ENCODE peak calls at places on chromosome 6, in six cellular contexts. One of them, this sample, is unnamed.

GRCh38 chr6:40477246-40478126 is 109.7 kb downstream of the LRFN2 start:
- DNase-seq in HT1080: peak; percentile 6
- DNase-seq in NCI-H2081: peak; percentile 11
- DNase-seq in fibroblast of pulmonary artery: no peak
- DNase-seq in posterior vena cava: no peak
- DNase-seq in globus pallidus: no peak
- DNase-seq in this sample: no peak

GRCh38 chr6:46933751-46934150 is 12.0 kb upstream of the ADGRF5 start:
- DNase-seq in globus pallidus: no peak
- DNase-seq in NCI-H2081: no peak
- DNase-seq in posterior vena cava: no peak
- DNase-seq in fibroblast of pulmonary artery: no peak
- DNase-seq in HT1080: no peak
- DNase-seq in this sample: no peak

GRCh38 chr6:149766156-149766768 is 16.7 kb downstream of the PCMT1 start:
- DNase-seq in NCI-H2081: no peak
- DNase-seq in HT1080: peak; percentile 33
- DNase-seq in posterior vena cava: no peak
- DNase-seq in fibroblast of pulmonary artery: peak; percentile 94
- DNase-seq in globus pallidus: no peak
- DNase-seq in this sample: peak; percentile 90

GRCh38 chr6:106538145-106538544 is 91.2 kb downstream of the RTN4IP1 start:
- DNase-seq in fibroblast of pulmonary artery: no peak
- DNase-seq in posterior vena cava: no peak
- DNase-seq in globus pallidus: no peak
- DNase-seq in NCI-H2081: no peak
- DNase-seq in HT1080: no peak
- DNase-seq in this sample: no peak

GRCh38 chr6:124536792-124537191 is 425.4 kb upstream of the RNF217 start:
- DNase-seq in fibroblast of pulmonary artery: no peak
- DNase-seq in globus pallidus: no peak
- DNase-seq in NCI-H2081: peak; percentile 61
- DNase-seq in posterior vena cava: no peak
- DNase-seq in HT1080: no peak
- DNase-seq in this sample: no peak

GRCh38 chr6:83193747-83194582 is 808 bp downstream of the RWDD2A start:
- DNase-seq in fibroblast of pulmonary artery: no peak
- DNase-seq in HT1080: peak; percentile 4
- DNase-seq in globus pallidus: peak; percentile 26
- DNase-seq in posterior vena cava: peak; percentile 84
- DNase-seq in NCI-H2081: peak; percentile 68
- DNase-seq in this sample: no peak

GRCh38 chr6:138594042-138594636 is 94.8 kb upstream of the NHSL1 start:
- DNase-seq in fibroblast of pulmonary artery: peak; percentile 25
- DNase-seq in NCI-H2081: no peak
- DNase-seq in globus pallidus: no peak
- DNase-seq in HT1080: no peak
- DNase-seq in posterior vena cava: no peak
- DNase-seq in this sample: no peak

GRCh38 chr6:35786810-35787209 is 6.0 kb downstream of the CLPSL1 start:
- DNase-seq in globus pallidus: no peak
- DNase-seq in posterior vena cava: no peak
- DNase-seq in fibroblast of pulmonary artery: no peak
- DNase-seq in HT1080: no peak
- DNase-seq in NCI-H2081: no peak
- DNase-seq in this sample: no peak

GRCh38 chr6:72824833-72825232 is 203.0 kb downstream of the KCNQ5 start:
- DNase-seq in globus pallidus: no peak
- DNase-seq in NCI-H2081: no peak
- DNase-seq in HT1080: no peak
- DNase-seq in posterior vena cava: no peak
- DNase-seq in fibroblast of pulmonary artery: no peak
- DNase-seq in this sample: peak; percentile 28

GRCh38 chr6:166046232-166046631 is 121.4 kb downstream of the TBXT start:
- DNase-seq in HT1080: peak; percentile 88
- DNase-seq in posterior vena cava: no peak
- DNase-seq in fibroblast of pulmonary artery: peak; percentile 93
- DNase-seq in NCI-H2081: no peak
- DNase-seq in globus pallidus: no peak
- DNase-seq in this sample: peak; percentile 91

GRCh38 chr6:6131492-6132109 is 124.9 kb upstream of the NRN1 start:
- DNase-seq in fibroblast of pulmonary artery: no peak
- DNase-seq in globus pallidus: peak; percentile 16
- DNase-seq in NCI-H2081: peak; percentile 24
- DNase-seq in HT1080: peak; percentile 43
- DNase-seq in posterior vena cava: no peak
- DNase-seq in this sample: peak; percentile 25

GRCh38 chr6:52820198-52820597 is 16.6 kb upstream of the GSTA1 start:
- DNase-seq in NCI-H2081: no peak
- DNase-seq in globus pallidus: no peak
- DNase-seq in fibroblast of pulmonary artery: peak; percentile 29
- DNase-seq in HT1080: no peak
- DNase-seq in posterior vena cava: no peak
- DNase-seq in this sample: peak; percentile 63

GRCh38 chr6:152273002-152273401 is 364.2 kb downstream of the SYNE1 start:
- DNase-seq in posterior vena cava: no peak
- DNase-seq in fibroblast of pulmonary artery: peak; percentile 17
- DNase-seq in HT1080: no peak
- DNase-seq in NCI-H2081: no peak
- DNase-seq in globus pallidus: no peak
- DNase-seq in this sample: peak; percentile 61

GRCh38 chr6:39931607-39932006 is 2.7 kb downstream of the MOCS1 start:
- DNase-seq in globus pallidus: no peak
- DNase-seq in HT1080: no peak
- DNase-seq in posterior vena cava: no peak
- DNase-seq in fibroblast of pulmonary artery: no peak
- DNase-seq in NCI-H2081: no peak
- DNase-seq in this sample: no peak

GRCh38 chr6:132490024-132490423 is 22.9 kb downstream of the STX7 start:
- DNase-seq in fibroblast of pulmonary artery: peak; percentile 52
- DNase-seq in posterior vena cava: no peak
- DNase-seq in NCI-H2081: no peak
- DNase-seq in HT1080: peak; percentile 41
- DNase-seq in globus pallidus: no peak
- DNase-seq in this sample: peak; percentile 62

This sample was measured in fibroblast of mammary gland.